ENCODE peak calls at places on chromosomes 12 and 14, in four cellular contexts. Z is SK-N-SH, M is K562, X is WTC11. N is an unnamed sample.

GRCh38 chr12:56628671-56629458 is 1.3 kb downstream of the BAZ2A start:
- DNase-seq in X (peak; percentile 42), Z (peak; percentile 72), M (peak; percentile 66), N (peak; percentile 31)

GRCh38 chr14:103517626-103518415 is 4.8 kb downstream of the CKB start:
- DNase-seq in X (no peak), M (no peak), Z (peak; percentile 57), N (no peak)

GRCh38 chr14:50335989-50336391 is 23.9 kb downstream of the DMAC2L start:
- DNase-seq in M (peak; percentile 55), Z (peak; percentile 80), X (no peak), N (no peak)

GRCh38 chr14:78443834-78444233 is 273.7 kb downstream of the NRXN3 start:
- DNase-seq in Z (no peak), M (no peak), X (no peak), N (no peak)

GRCh38 chr12:1161197-1161596 is 170.2 kb downstream of the ERC1 start:
- DNase-seq in X (no peak), Z (no peak), M (no peak), N (no peak)

GRCh38 chr12:108519558-108519957 is 4.5 kb downstream of the FICD start:
- DNase-seq in Z (peak; percentile 55), M (peak; percentile 43), X (peak; percentile 34), N (no peak)

GRCh38 chr12:27012982-27013255 is 1.3 kb downstream of the TM7SF3 start:
- DNase-seq in X (no peak), M (no peak), Z (no peak), N (no peak)

GRCh38 chr12:120265483-120266179 is at the start of gene PXN:
- DNase-seq in Z (peak; percentile 100), M (peak; percentile 88), X (peak; percentile 88), N (peak; percentile 73)

GRCh38 chr12:71393625-71394024 is 46.0 kb upstream of the LGR5 start:
- DNase-seq in Z (no peak), M (peak; percentile 9), X (no peak), N (no peak)

GRCh38 chr14:53569471-53569870 is 387.2 kb downstream of the BMP4 start:
- DNase-seq in M (no peak), Z (no peak), X (no peak), N (no peak)

GRCh38 chr12:125097427-125097826 is 32.2 kb downstream of the AACS start:
- DNase-seq in X (no peak), M (no peak), Z (no peak), N (no peak)

GRCh38 chr12:57754411-57755193 is at the start of gene MARCHF9:
- DNase-seq in X (peak; percentile 77), M (peak; percentile 89), Z (peak; percentile 87), N (no peak)

GRCh38 chr14:30131698-30132097 is 204.1 kb upstream of the PRKD1 start:
- DNase-seq in Z (no peak), M (no peak), X (no peak), N (no peak)

GRCh38 chr14:22579218-22579617 is 9.8 kb downstream of the DAD1 start:
- DNase-seq in X (no peak), Z (no peak), M (no peak), N (no peak)

GRCh38 chr14:63283501-63284248 is 35.1 kb downstream of the GPHB5 start:
- DNase-seq in X (no peak), M (no peak), Z (peak; percentile 15), N (no peak)

GRCh38 chr14:99574099-99574880 is 29.7 kb downstream of the CCDC85C start:
- DNase-seq in M (no peak), X (peak; percentile 56), Z (peak; percentile 69), N (peak; percentile 73)

GRCh38 chr12:24021164-24021502 is 71.7 kb upstream of the SOX5 start:
- DNase-seq in M (no peak), X (no peak), Z (no peak), N (no peak)

GRCh38 chr12:48334807-48335206 is 15.9 kb downstream of the ZNF641 start:
- DNase-seq in X (no peak), M (no peak), Z (no peak), N (no peak)

GRCh38 chr12:47207829-47208248 is 128.1 kb upstream of the AMIGO2 start:
- DNase-seq in M (no peak), X (no peak), Z (no peak), N (no peak)

GRCh38 chr12:87202189-87202588 is 827.0 kb downstream of the C12orf50 start:
- DNase-seq in X (no peak), M (no peak), Z (no peak), N (no peak)

GRCh38 chr12:87201598-87201997 is 827.6 kb downstream of the C12orf50 start:
- DNase-seq in Z (no peak), M (no peak), X (no peak), N (no peak)

GRCh38 chr12:87200289-87200979 is 828.8 kb downstream of the C12orf50 start:
- DNase-seq in X (no peak), M (no peak), Z (no peak), N (no peak)

DNA sequence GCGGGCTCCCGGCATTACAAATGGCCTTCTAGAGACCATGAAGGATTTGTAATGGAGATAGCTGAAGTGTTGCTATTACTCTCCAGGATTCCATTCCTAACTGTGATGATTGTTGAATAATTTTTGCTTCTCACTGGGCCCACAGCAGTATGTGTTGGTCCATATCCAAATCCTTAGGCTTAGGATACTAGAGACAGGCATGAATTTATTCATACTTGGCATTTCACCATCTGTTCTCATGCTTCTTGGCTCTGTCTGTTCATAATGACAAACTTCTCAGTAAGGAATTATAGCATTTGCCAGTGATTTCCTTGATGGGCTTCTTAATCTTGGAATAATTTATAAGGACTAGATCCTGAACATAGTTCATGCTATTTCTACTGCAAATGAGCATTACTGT is 832.9 kb downstream of the C12orf50 start:
- DNase-seq in Z (no peak), M (no peak), X (no peak), N (no peak)
- TF ChIP-seq FOXJ3 in Z (no peak), M (no peak), X (no peak), N (no peak)

DNA sequence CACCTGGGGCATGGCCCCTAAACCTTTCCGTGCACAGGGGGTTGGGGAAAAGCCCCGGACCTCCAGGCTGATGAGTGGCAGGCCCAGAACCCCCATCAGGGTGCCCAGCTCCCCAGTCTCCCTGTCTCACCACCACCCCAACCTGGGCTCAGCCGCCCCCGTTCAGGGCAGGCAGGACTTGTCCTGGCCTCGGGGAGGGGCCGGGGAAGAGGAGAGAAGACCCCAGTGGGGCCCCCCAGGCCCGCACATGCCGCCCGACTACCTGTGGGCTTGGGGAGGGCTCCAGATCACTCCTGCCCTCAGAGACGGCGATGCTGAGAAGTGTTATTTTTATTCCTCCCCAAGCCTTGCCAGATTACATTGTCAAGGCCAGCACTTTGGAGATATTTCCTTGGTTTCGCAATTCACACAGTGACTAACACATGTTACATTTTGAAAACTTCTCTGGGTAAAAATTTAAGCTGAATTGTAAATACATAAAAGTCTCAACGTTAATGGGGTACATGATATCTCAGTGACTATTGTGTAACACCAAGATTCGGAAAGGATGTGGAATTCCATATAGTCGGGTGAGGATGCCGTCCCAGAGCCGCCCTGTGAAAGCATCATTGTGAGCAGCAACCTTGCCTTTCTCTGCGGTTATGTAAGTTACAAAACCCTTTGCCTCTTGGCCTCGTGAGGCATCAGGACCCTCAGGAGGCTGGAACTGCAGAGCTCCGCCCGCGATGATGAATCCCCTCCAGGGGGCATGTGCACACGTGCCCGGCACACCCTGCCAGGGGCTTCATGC is 85.6 kb upstream of the DIO3 start:
- DNase-seq in Z (no peak), X (no peak), M (no peak), N (peak; percentile 29)
- TF ChIP-seq FOXJ3 in Z (no peak), X (no peak), M (no peak), N (no peak)

GRCh38 chr14:95664046-95664445 is 22.2 kb upstream of the TCL1B start:
- DNase-seq in Z (no peak), X (no peak), M (no peak), N (no peak)
- TF ChIP-seq FOXJ3 in Z (no peak), X (no peak), M (no peak), N (no peak)

GRCh38 chr12:59388694-59389093 is 207.1 kb upstream of the SLC16A7 start:
- DNase-seq in M (no peak), X (no peak), Z (no peak), N (no peak)

GRCh38 chr12:59388176-59388575 is 207.7 kb upstream of the SLC16A7 start:
- DNase-seq in X (no peak), M (no peak), Z (no peak), N (no peak)

GRCh38 chr12:59381106-59381505 is 214.7 kb upstream of the SLC16A7 start:
- DNase-seq in X (no peak), M (no peak), Z (no peak), N (no peak)

GRCh38 chr12:59382678-59383425 is 213.0 kb upstream of the SLC16A7 start:
- DNase-seq in Z (no peak), M (no peak), X (no peak), N (no peak)

GRCh38 chr12:59383426-59383822 is 212.4 kb upstream of the SLC16A7 start:
- DNase-seq in X (no peak), M (no peak), Z (no peak), N (no peak)
- TF ChIP-seq FOXJ3 in X (no peak), M (no peak), Z (no peak), N (no peak)

DNA sequence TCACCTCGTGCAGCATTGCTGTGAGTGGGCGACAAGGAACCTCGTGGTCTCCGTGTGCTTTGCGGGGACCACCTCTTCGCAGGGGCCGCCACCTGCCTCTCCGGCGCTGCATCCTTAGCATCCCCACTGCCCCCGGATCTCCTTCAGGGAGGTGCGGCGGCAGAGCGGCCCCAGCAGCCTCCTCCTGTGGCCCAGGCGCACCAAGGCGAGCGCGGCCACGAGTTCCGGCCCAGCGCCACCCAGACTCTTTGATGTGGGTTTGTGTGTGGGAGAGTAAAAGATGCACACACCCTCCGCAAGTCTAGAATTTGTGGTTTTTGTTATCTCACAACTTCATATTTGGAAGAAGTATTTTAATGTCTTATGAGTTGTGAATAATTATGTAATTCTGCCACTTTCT is 118.8 kb upstream of the DIO3 start:
- DNase-seq in X (no peak), Z (no peak), M (peak; percentile 32), N (no peak)
- TF ChIP-seq FOXJ3 in X (no peak), Z (no peak), M (no peak), N (no peak)

GRCh38 chr12:129659927-129660326 is 243.9 kb downstream of the TMEM132D start:
- DNase-seq in X (no peak), M (peak; percentile 61), Z (no peak), N (no peak)
- TF ChIP-seq FOXJ3 in X (no peak), M (no peak), Z (no peak), N (no peak)